ENCODE peak calls at places on chromosome 21, in four cellular contexts. H is WTC11, D is K562, Y is HepG2. V is an unnamed sample.

GRCh38 chr21:42343556-42343955 is 7.2 kb downstream of the TFF2 start:
- DNase-seq in D (no peak), H (no peak), Y (no peak), V (no peak)

GRCh38 chr21:38800924-38801744 is 4.6 kb upstream of the ETS2 start:
- DNase-seq in Y (no peak), D (peak), H (no peak), V (no peak)

GRCh38 chr21:44916965-44917364 is 3.7 kb downstream of the ITGB2 start:
- DNase-seq in H (no peak), Y (no peak), D (no peak), V (no peak)

GRCh38 chr21:44800971-44801467 is 601 bp downstream of the UBE2G2 start:
- DNase-seq in D (peak), H (no peak), Y (peak), V (peak)

GRCh38 chr21:15455819-15456462 is 273.8 kb upstream of the USP25 start:
- DNase-seq in D (no peak), H (no peak), Y (peak), V (no peak)

GRCh38 chr21:45818904-45819285 is 162.7 kb upstream of the COL6A1 start:
- DNase-seq in Y (peak), D (no peak), H (no peak), V (no peak)

GRCh38 chr21:14880922-14881321 is 183.9 kb downstream of the NRIP1 start:
- DNase-seq in H (no peak), Y (no peak), D (no peak), V (no peak)

GRCh38 chr21:43368685-43369084 is 58.2 kb downstream of the SIK1 start:
- DNase-seq in Y (no peak), D (no peak), H (no peak), V (no peak)

GRCh38 chr21:33078907-33079582 is 9.1 kb downstream of the OLIG1 start:
- DNase-seq in H (no peak), D (peak), Y (peak), V (no peak)

GRCh38 chr21:42619841-42620240 is 33.6 kb upstream of the PDE9A start:
- DNase-seq in D (no peak), Y (no peak), H (no peak), V (no peak)

GRCh38 chr21:35563885-35564451 is 496.4 kb downstream of the SETD4 start:
- DNase-seq in D (no peak), H (no peak), Y (no peak), V (no peak)

GRCh38 chr21:42653492-42654061 is at the start of gene PDE9A:
- DNase-seq in H (peak), Y (no peak), D (peak), V (peak)

GRCh38 chr21:37636152-37636860 is 269.7 kb downstream of the DYRK1A start:
- DNase-seq in D (no peak), Y (no peak), H (no peak), V (no peak)
- TF ChIP-seq ELF4 in D (no peak), Y (no peak), H (no peak), V (no peak)

GRCh38 chr21:16891821-16892220 is 621.0 kb upstream of the CXADR start:
- DNase-seq in Y (no peak), D (no peak), H (no peak), V (no peak)
- TF ChIP-seq ELF4 in Y (no peak), D (no peak), H (no peak), V (no peak)

GRCh38 chr21:40586575-40586974 is 260.4 kb downstream of the DSCAM start:
- DNase-seq in H (no peak), D (no peak), Y (no peak), V (no peak)
- TF ChIP-seq ELF4 in H (no peak), D (no peak), Y (no peak), V (no peak)

GRCh38 chr21:34362136-34362444 is 1.7 kb upstream of the KCNE2 start:
- DNase-seq in H (no peak), D (no peak), Y (no peak), V (no peak)

GRCh38 chr21:34365794-34366193 is 2.0 kb downstream of the KCNE2 start:
- DNase-seq in Y (peak), D (no peak), H (no peak), V (no peak)

GRCh38 chr21:34364921-34365320 is 1.1 kb downstream of the KCNE2 start:
- DNase-seq in D (no peak), Y (no peak), H (no peak), V (no peak)

GRCh38 chr21:34362670-34363069 is 1.1 kb upstream of the KCNE2 start:
- DNase-seq in D (no peak), H (no peak), Y (no peak), V (no peak)

GRCh38 chr21:34363733-34364132 is at the start of gene KCNE2:
- DNase-seq in Y (no peak), D (no peak), H (no peak), V (no peak)
- TF ChIP-seq ELF4 in Y (no peak), D (no peak), H (no peak), V (no peak)

GRCh38 chr21:31201548-31201947 is 142.5 kb downstream of the TIAM1 start:
- DNase-seq in Y (no peak), H (no peak), D (no peak), V (no peak)

GRCh38 chr21:31198575-31198974 is 145.5 kb downstream of the TIAM1 start:
- DNase-seq in Y (peak), D (peak), H (no peak), V (peak)

GRCh38 chr21:31204801-31205200 is 139.3 kb downstream of the TIAM1 start:
- DNase-seq in H (no peak), D (no peak), Y (no peak), V (no peak)

GRCh38 chr21:31203371-31204054 is 140.5 kb downstream of the TIAM1 start:
- DNase-seq in Y (no peak), D (no peak), H (no peak), V (no peak)

DNA sequence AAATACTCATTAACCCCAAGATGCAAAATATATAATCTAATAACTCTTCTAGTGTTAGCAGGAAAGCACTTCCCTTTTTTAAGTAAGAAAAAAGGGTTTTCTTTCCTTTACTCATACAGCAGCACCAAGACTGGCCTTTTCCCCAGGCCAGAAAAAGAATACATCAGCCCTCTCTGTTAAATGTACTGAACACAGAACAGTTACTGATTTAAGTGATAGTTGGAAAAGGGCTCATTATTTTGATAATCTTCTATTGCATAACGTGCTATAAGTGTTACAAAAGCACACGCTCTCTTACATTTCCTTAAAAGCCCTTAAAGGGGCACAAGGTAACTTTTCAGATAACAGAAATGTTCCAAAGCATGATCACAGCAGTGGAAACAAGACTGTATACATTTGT is 142.9 kb downstream of the TIAM1 start:
- DNase-seq in D (no peak), Y (no peak), H (no peak), V (no peak)
- TF ChIP-seq ELF4 in D (no peak), Y (no peak), H (no peak), V (no peak)

GRCh38 chr21:26157842-26158241 is 12.7 kb downstream of the APP start:
- DNase-seq in D (no peak), Y (no peak), H (no peak), V (no peak)
- TF ChIP-seq ELF4 in D (no peak), Y (no peak), H (no peak), V (no peak)

GRCh38 chr21:28063241-28063640 is 929.4 kb downstream of the LTN1 start:
- DNase-seq in Y (no peak), D (no peak), H (no peak), V (no peak)

GRCh38 chr21:28069446-28069845 is 923.2 kb downstream of the LTN1 start:
- DNase-seq in Y (no peak), D (no peak), H (no peak), V (no peak)

GRCh38 chr21:28067015-28067414 is 925.7 kb downstream of the LTN1 start:
- DNase-seq in D (no peak), H (no peak), Y (no peak), V (no peak)

GRCh38 chr21:28068455-28069358 is 924.0 kb downstream of the LTN1 start:
- DNase-seq in D (no peak), H (no peak), Y (no peak), V (no peak)

DNA sequence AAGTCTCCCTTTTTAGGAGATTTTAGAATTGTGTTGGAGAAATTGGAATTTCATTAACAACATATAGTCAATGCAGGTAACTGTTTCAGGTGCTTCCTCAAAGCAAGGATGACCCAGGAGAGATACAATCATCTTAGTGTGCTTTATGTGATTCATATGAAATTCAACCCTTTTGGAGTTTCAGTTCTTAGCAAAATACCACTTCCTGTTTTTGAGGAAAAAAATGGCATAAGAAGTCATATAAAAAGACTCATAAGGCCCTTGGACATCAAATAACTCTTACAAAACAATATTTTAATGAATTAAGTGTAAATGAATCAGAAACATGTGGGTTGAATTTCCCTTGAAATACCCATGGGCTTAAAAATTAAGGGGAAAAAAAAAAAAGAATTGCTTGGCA is 926.6 kb downstream of the LTN1 start:
- DNase-seq in Y (no peak), D (no peak), H (no peak), V (no peak)
- TF ChIP-seq ELF4 in Y (no peak), D (no peak), H (no peak), V (no peak)

DNA sequence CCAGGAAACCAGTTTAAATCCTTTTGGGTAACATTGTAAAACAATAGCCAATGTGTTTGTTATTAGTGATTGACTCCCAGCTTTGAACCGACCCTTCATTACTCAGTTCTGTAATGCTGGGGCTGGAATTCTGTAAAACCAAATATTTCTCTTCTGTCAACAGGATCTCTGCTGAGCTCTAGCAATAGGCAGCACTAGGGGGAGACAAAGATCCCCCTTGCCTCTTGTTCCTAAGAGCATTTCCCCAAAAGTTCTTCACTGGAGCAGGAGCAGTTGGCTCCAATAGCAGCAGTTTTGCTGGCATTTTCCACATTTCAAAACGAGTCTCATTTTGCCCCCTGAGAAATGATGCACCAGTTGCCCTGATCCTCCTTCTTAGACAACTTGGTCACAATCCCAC is 1671.1 kb downstream of the MRPL39 start:
- DNase-seq in Y (no peak), D (peak), H (peak), V (peak)
- TF ChIP-seq ELF4 in Y (no peak), D (no peak), H (no peak), V (no peak)